ENCODE peak calls at places on chromosomes 7 and 10, in four cellular contexts. K, X, J and D are unnamed samples.

GRCh38 chr7:151118108-151119054 is 32.1 kb downstream of the AGAP3 start:
- DNase-seq in K (no peak), X (no peak), J (no peak), D (no peak)

GRCh38 chr10:95861401-95861800 is 46.4 kb upstream of the CC2D2B start:
- DNase-seq in K (no peak), X (no peak), J (no peak), D (no peak)

GRCh38 chr10:20891338-20891714 is 5.8 kb downstream of the NEBL start:
- DNase-seq in K (no peak), X (peak), J (no peak), D (no peak)

GRCh38 chr7:132666076-132666775 is 90.0 kb upstream of the PLXNA4 start:
- DNase-seq in K (no peak), X (no peak), J (no peak), D (peak)

GRCh38 chr7:133676805-133677370 is 424.0 kb downstream of the EXOC4 start:
- DNase-seq in K (no peak), X (no peak), J (no peak), D (peak)

GRCh38 chr7:75727881-75728592 is 10.7 kb downstream of the HIP1 start:
- DNase-seq in K (peak), X (no peak), J (no peak), D (peak)

GRCh38 chr10:110501142-110501937 is 3.6 kb downstream of the DUSP5 start:
- DNase-seq in K (peak), X (peak), J (peak), D (peak)

GRCh38 chr10:72126872-72127232 is 38.5 kb upstream of the SPOCK2 start:
- DNase-seq in K (no peak), X (no peak), J (no peak), D (no peak)

GRCh38 chr10:105253843-105254242 is 612.8 kb downstream of the SORCS3 start:
- DNase-seq in K (no peak), X (no peak), J (no peak), D (no peak)

GRCh38 chr10:103513383-103514060 is 20.0 kb downstream of the NEURL1 start:
- DNase-seq in K (no peak), X (no peak), J (no peak), D (no peak)

GRCh38 chr10:133378251-133379096 is 588 bp upstream of the PAOX start:
- DNase-seq in K (peak), X (peak), J (no peak), D (peak)

GRCh38 chr10:19843487-19843886 is 27.3 kb downstream of the PLXDC2 start:
- DNase-seq in K (no peak), X (no peak), J (no peak), D (peak)

GRCh38 chr7:90119178-90119971 is 34.9 kb upstream of the STEAP1 start:
- DNase-seq in K (no peak), X (no peak), J (no peak), D (peak)

GRCh38 chr10:110659558-110659957 is 15.4 kb downstream of the RBM20 start:
- DNase-seq in K (no peak), X (no peak), J (no peak), D (no peak)

GRCh38 chr10:16986406-16987128 is 143.0 kb downstream of the CUBN start:
- DNase-seq in K (no peak), X (no peak), J (no peak), D (peak)

GRCh38 chr7:32116436-32116835 is 46.2 kb upstream of the PDE1C start:
- DNase-seq in K (no peak), X (no peak), J (no peak), D (no peak)

GRCh38 chr7:636396-636795 is 90.1 kb upstream of the DNAAF5 start:
- DNase-seq in K (peak), X (peak), J (no peak), D (no peak)

GRCh38 chr10:69413221-69413865 is 3.4 kb downstream of the TACR2 start:
- DNase-seq in K (no peak), X (peak), J (no peak), D (peak)

GRCh38 chr7:10300557-10300956 is 673.1 kb upstream of the PHF14 start:
- DNase-seq in K (no peak), X (no peak), J (no peak), D (no peak)

GRCh38 chr10:128069351-128070051 is 56.7 kb downstream of the MKI67 start:
- DNase-seq in K (peak), X (peak), J (no peak), D (peak)

GRCh38 chr10:123642697-123643096 is 23.5 kb upstream of the GPR26 start:
- DNase-seq in K (no peak), X (no peak), J (no peak), D (no peak)

GRCh38 chr10:116183733-116184447 is 89.1 kb downstream of the GFRA1 start:
- DNase-seq in K (no peak), X (no peak), J (no peak), D (peak)

GRCh38 chr7:150891740-150892139 is 39.4 kb downstream of the AOC1 start:
- DNase-seq in K (no peak), X (no peak), J (no peak), D (no peak)

GRCh38 chr10:72665925-72666324 is 26.0 kb upstream of the MCU start:
- DNase-seq in K (no peak), X (no peak), J (no peak), D (peak)

GRCh38 chr10:114821915-114822770 is 563 bp downstream of the FHIP2A start:
- DNase-seq in K (peak), X (peak), J (no peak), D (peak)

GRCh38 chr10:80622153-80622552 is 84.5 kb downstream of the SH2D4B start:
- DNase-seq in K (no peak), X (no peak), J (no peak), D (no peak)

GRCh38 chr7:46150721-46151120 is 229.6 kb upstream of the IGFBP3 start:
- DNase-seq in K (no peak), X (no peak), J (no peak), D (no peak)

GRCh38 chr7:77349141-77349540 is 67.0 kb downstream of the GSAP start:
- DNase-seq in K (no peak), X (no peak), J (no peak), D (peak)

GRCh38 chr7:28845106-28845505 is 113.0 kb downstream of the TRIL start:
- DNase-seq in K (no peak), X (no peak), J (no peak), D (no peak)

GRCh38 chr7:129612112-129613015 is 844 bp downstream of the NRF1 start:
- DNase-seq in K (peak), X (peak), J (no peak), D (peak)

GRCh38 chr10:100800931-100801330 is 55.5 kb downstream of the PAX2 start:
- DNase-seq in K (no peak), X (no peak), J (no peak), D (no peak)

GRCh38 chr10:74244097-74244685 is 93.2 kb downstream of the ADK start:
- DNase-seq in K (no peak), X (peak), J (no peak), D (peak)

GRCh38 chr10:21281765-21282484 is 243.6 kb downstream of the SKIDA1 start:
- DNase-seq in K (no peak), X (no peak), J (no peak), D (no peak)

GRCh38 chr10:124125305-124126116 is 32.1 kb upstream of the CHST15 start:
- DNase-seq in K (peak), X (no peak), J (no peak), D (no peak)

GRCh38 chr10:32151876-32152275 is 95.7 kb upstream of the KIF5B start:
- DNase-seq in K (no peak), X (no peak), J (no peak), D (peak)

GRCh38 chr10:58044072-58044471 is 223.6 kb downstream of the IPMK start:
- DNase-seq in K (no peak), X (no peak), J (no peak), D (peak)

GRCh38 chr10:66307826-66308225 is 618.0 kb upstream of the LRRTM3 start:
- DNase-seq in K (no peak), X (no peak), J (no peak), D (no peak)

GRCh38 chr10:71966046-71967004 is 2.1 kb downstream of the CHST3 start:
- DNase-seq in K (no peak), X (no peak), J (no peak), D (peak)

GRCh38 chr10:33381391-33381790 is 46.9 kb upstream of the NRP1 start:
- DNase-seq in K (no peak), X (no peak), J (no peak), D (peak)

GRCh38 chr10:33373263-33373662 is 38.8 kb upstream of the NRP1 start:
- DNase-seq in K (no peak), X (no peak), J (no peak), D (no peak)

GRCh38 chr10:33376976-33377657 is 42.6 kb upstream of the NRP1 start:
- DNase-seq in K (no peak), X (no peak), J (no peak), D (peak)

GRCh38 chr10:33377658-33378025 is 43.2 kb upstream of the NRP1 start:
- DNase-seq in K (no peak), X (no peak), J (no peak), D (peak)

DNA sequence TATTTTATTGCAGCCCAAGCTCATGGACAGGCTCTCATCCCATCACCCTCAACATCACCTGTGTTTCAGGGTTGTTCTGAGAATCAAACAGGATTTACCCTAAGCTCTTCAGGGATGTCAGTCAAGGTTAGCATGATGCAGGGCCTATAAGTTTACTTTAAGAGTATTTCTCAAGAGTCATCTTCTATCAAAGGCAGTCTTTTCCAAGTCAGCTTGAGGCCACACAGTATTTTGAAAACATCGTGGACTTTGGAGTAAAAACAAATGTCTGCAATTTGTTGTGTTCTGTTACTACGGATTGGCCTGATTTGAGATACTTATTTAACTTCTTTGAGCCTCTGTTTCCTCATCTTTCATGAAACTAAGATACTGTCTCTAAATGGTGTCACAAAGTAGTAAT is 42.0 kb upstream of the NRP1 start:
- DNase-seq in K (no peak), X (no peak), J (no peak), D (peak)
- TF ChIP-seq ELK1 in K (no peak), X (no peak), J (no peak), D (no peak)

DNA sequence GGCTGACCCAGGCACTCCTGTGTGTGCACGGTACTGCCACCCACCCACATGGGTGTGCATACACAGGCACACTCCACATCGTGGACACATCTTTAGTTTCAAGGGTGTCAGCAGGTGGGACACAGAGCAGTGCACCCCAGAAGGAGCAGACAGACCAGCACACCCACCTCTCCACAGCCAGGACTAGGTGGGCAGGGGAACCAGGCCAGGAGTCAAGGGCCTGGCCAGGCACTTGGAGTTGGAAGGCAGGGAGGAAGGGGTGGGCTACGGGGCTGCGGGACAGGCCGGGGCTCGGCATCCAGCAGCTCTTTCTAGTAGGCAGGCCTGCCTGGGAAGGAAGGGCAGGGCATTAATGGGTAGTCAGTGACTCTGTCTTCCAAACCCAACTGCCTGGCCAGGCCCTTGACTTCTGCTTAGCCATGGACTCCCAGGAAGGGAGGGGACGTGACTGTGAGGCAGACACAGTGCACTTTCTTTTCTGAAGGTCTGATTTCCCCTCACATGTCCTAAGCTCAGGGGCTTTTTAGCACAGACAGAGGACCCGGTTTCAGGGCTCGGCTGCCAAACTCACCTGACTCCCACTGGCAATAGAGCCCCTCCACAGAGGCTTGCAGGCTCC is 14.6 kb downstream of the RASGEF1A start:
- DNase-seq in K (no peak), X (no peak), J (no peak), D (no peak)
- TF ChIP-seq ELK1 in K (no peak), X (no peak), J (no peak), D (no peak)

GRCh38 chr10:24462889-24463552 is 254.1 kb downstream of the KIAA1217 start:
- DNase-seq in K (no peak), X (no peak), J (no peak), D (no peak)

GRCh38 chr10:24462340-24462739 is 253.4 kb downstream of the KIAA1217 start:
- DNase-seq in K (no peak), X (no peak), J (no peak), D (no peak)

GRCh38 chr10:24465124-24465874 is 256.4 kb downstream of the KIAA1217 start:
- DNase-seq in K (no peak), X (no peak), J (no peak), D (peak)

GRCh38 chr10:24465899-24466615 is 257.1 kb downstream of the KIAA1217 start:
- DNase-seq in K (peak), X (peak), J (peak), D (peak)

GRCh38 chr10:24463683-24464426 is 254.9 kb downstream of the KIAA1217 start:
- DNase-seq in K (no peak), X (no peak), J (no peak), D (peak)
- TF ChIP-seq ELK1 in K (no peak), X (no peak), J (no peak), D (no peak)

GRCh38 chr7:74380720-74381119 is 73.0 kb upstream of the GTF2IRD1 start:
- DNase-seq in K (no peak), X (no peak), J (no peak), D (no peak)

GRCh38 chr7:74376256-74377036 is 77.3 kb upstream of the GTF2IRD1 start:
- DNase-seq in K (no peak), X (peak), J (no peak), D (no peak)

GRCh38 chr7:74375726-74376220 is 77.9 kb upstream of the GTF2IRD1 start:
- DNase-seq in K (no peak), X (no peak), J (no peak), D (no peak)

DNA sequence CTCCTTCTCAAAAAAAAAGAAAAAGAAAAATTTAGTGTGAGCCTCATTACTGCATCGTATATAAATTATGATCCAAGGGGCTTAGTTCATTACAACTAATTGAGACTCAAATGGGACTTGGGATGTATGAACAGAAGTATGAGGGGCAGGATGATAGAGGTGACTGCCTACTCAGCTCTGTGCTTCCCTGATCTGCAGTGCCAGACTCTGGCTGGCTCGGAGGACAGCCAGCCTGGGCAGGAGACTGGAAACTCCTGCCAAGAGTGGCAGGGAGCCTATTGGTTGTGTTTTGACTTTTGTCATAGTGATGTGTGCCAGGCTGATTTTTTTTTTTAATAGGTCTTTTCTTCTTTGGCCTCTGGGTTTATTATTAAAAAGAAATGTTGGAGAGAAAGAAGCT is 73.8 kb upstream of the GTF2IRD1 start:
- DNase-seq in K (no peak), X (no peak), J (no peak), D (no peak)
- TF ChIP-seq ELK1 in K (no peak), X (no peak), J (no peak), D (no peak)

GRCh38 chr7:84207025-84207424 is 12.4 kb upstream of the SEMA3A start:
- DNase-seq in K (no peak), X (no peak), J (no peak), D (no peak)
- TF ChIP-seq ELK1 in K (no peak), X (no peak), J (no peak), D (no peak)

GRCh38 chr10:79472951-79473350 is 27.5 kb upstream of the ZCCHC24 start:
- DNase-seq in K (no peak), X (no peak), J (no peak), D (no peak)
- TF ChIP-seq ELK1 in K (no peak), X (no peak), J (no peak), D (no peak)

DNA sequence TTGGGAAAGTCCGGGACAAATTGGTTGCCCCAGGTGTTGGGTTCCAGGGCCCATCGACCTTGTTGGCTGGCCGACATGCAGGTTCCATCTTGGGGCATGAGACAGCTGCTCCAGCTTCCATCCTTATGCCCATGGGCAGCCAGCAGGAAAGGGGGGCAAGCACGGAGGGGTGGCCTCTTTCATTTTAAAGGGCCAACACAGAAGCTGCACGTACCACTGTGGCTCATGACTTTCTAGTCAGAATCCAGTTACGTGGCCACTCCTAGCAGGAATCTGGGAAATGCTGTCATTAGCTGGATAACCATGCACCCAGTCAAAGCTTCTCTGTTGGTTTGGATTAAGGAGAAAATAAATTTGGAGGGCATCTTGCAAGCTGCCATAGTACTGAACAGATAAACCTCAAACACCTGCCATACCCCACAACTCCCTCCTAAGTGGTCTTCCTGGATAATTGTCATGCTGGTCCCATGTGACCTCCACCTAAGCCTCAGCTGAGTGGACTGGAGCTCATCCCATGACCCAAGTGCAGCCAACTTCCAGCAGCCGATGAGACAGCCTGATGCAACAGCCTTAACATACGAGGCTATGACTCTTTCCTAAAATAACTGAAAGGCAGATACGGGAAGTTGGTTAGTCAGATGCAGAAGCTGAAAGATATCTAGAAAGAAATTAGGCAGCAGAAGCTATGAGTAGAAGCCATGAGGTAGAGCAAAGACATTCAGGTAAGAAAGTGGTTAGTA is 21.4 kb upstream of the GSDME start:
- DNase-seq in K (no peak), X (peak), J (no peak), D (peak)
- TF ChIP-seq ELK1 in K (no peak), X (no peak), J (no peak), D (no peak)

DNA sequence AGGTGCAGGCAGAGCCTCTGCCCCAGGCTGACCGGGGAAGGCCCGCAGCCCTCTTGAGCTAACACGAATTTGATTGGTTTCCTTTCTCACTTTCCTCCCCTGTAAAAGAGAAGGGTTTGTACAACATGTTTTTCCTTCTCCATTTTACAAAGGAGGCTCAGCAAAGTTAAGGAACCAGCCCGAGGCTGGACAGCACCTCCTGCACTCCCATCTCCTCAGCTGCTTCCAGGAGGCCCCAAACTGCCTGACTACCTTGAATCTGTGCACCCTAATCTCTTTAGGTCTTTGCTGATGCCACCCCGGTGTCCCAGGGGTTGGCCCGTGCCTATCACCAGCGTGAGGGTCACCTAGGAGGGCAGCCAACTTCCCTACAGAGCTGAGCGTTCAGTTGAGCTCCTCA is 4.2 kb downstream of the ALKBH4 start:
- DNase-seq in K (no peak), X (no peak), J (no peak), D (no peak)
- TF ChIP-seq ELK1 in K (no peak), X (no peak), J (no peak), D (no peak)

GRCh38 chr7:33250421-33250827 is 121.1 kb downstream of the BBS9 start:
- DNase-seq in K (no peak), X (no peak), J (no peak), D (peak)
- TF ChIP-seq ELK1 in K (no peak), X (no peak), J (no peak), D (no peak)

DNA sequence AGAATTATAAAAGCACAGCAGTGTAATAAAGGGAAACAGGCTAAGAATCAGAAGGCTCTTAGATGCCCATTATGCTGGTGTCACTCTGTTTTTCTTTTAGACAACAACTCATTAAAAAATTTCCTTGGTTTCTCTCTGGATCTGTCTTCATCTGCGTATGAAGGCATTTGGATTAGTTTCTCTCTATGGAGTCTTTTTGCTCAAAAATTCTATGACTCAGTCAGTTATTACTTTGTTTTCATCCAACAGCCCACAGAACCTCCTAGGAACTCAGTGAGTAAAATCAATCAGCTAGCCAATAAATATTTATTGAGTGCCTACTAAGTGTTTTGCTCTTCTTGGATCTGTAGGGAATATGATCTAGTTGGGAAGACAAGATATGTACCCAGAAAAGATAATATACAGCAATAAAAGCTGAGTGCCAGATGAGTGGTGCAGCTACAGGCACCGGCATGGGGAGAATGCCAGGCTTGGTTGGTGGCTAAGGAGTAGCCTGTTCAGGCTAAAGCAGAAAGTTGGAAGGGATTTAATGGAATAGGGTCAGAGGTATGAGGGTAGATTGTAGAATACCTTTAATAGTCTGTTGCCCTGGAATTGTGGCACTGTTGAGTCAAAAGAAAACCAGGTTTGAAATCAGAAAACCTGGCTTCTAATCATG is 156.2 kb downstream of the LRRC4 start:
- DNase-seq in K (no peak), X (no peak), J (no peak), D (peak)
- TF ChIP-seq ELK1 in K (no peak), X (no peak), J (no peak), D (no peak)